ENCODE peak calls at places on chromosomes 7 and 10, in nine cellular contexts. One of them, this sample, is unnamed. For H3K36me3, the result is how much of the 10 kb centered on the place peaks cover.

GRCh38 chr7:23043441-23043840 is 29.5 kb upstream of the HYCC1 start:
- DNase-seq in spleen: no peak
- DNase-seq in mesenchymal stem cell: no peak
- DNase-seq in CD8-positive, alpha-beta memory T cell: no peak
- DNase-seq in right atrium auricular region: no peak
- DNase-seq in PC-9: no peak
- DNase-seq in gastrocnemius medialis: no peak
- DNase-seq in fibroblast of lung: peak
- DNase-seq in small intestine: no peak
- DNase-seq in this sample: no peak

GRCh38 chr7:33979807-33980355 is 74.5 kb downstream of the BMPER start:
- DNase-seq in spleen: no peak
- DNase-seq in mesenchymal stem cell: peak
- DNase-seq in CD8-positive, alpha-beta memory T cell: no peak
- DNase-seq in right atrium auricular region: no peak
- DNase-seq in PC-9: no peak
- DNase-seq in gastrocnemius medialis: no peak
- DNase-seq in fibroblast of lung: peak
- DNase-seq in small intestine: no peak
- DNase-seq in this sample: no peak

GRCh38 chr10:48634198-48634983 is 29.5 kb upstream of the ARHGAP22 start:
- DNase-seq in spleen: peak
- DNase-seq in mesenchymal stem cell: peak
- DNase-seq in CD8-positive, alpha-beta memory T cell: peak
- DNase-seq in right atrium auricular region: peak
- DNase-seq in PC-9: no peak
- DNase-seq in gastrocnemius medialis: peak
- DNase-seq in fibroblast of lung: peak
- DNase-seq in small intestine: no peak
- DNase-seq in this sample: no peak

GRCh38 chr10:45425628-45426563 is 51.9 kb downstream of the ALOX5 start:
- DNase-seq in spleen: peak
- DNase-seq in mesenchymal stem cell: no peak
- DNase-seq in CD8-positive, alpha-beta memory T cell: no peak
- DNase-seq in right atrium auricular region: no peak
- DNase-seq in PC-9: peak
- DNase-seq in gastrocnemius medialis: no peak
- DNase-seq in fibroblast of lung: peak
- DNase-seq in small intestine: peak
- DNase-seq in this sample: no peak

GRCh38 chr7:132433286-132433685 is 143.0 kb downstream of the PLXNA4 start:
- DNase-seq in spleen: no peak
- DNase-seq in mesenchymal stem cell: no peak
- DNase-seq in CD8-positive, alpha-beta memory T cell: no peak
- DNase-seq in right atrium auricular region: no peak
- DNase-seq in PC-9: no peak
- DNase-seq in gastrocnemius medialis: no peak
- DNase-seq in fibroblast of lung: no peak
- DNase-seq in small intestine: peak
- DNase-seq in this sample: no peak

GRCh38 chr10:3398825-3399646 is 226.5 kb upstream of the PITRM1 start:
- DNase-seq in spleen: peak
- DNase-seq in mesenchymal stem cell: no peak
- DNase-seq in CD8-positive, alpha-beta memory T cell: no peak
- DNase-seq in right atrium auricular region: peak
- DNase-seq in PC-9: no peak
- DNase-seq in gastrocnemius medialis: no peak
- DNase-seq in fibroblast of lung: no peak
- DNase-seq in small intestine: no peak
- DNase-seq in this sample: peak

GRCh38 chr7:102303669-102304422 is 17.2 kb downstream of the SH2B2 start:
- DNase-seq in spleen: peak
- DNase-seq in mesenchymal stem cell: no peak
- DNase-seq in CD8-positive, alpha-beta memory T cell: no peak
- DNase-seq in right atrium auricular region: no peak
- DNase-seq in PC-9: no peak
- DNase-seq in gastrocnemius medialis: peak
- DNase-seq in fibroblast of lung: no peak
- DNase-seq in small intestine: no peak
- DNase-seq in this sample: peak

GRCh38 chr10:23310443-23310842 is 34.2 kb downstream of the C10orf67 start:
- DNase-seq in spleen: no peak
- DNase-seq in mesenchymal stem cell: no peak
- DNase-seq in CD8-positive, alpha-beta memory T cell: no peak
- DNase-seq in right atrium auricular region: no peak
- DNase-seq in PC-9: no peak
- DNase-seq in gastrocnemius medialis: no peak
- DNase-seq in fibroblast of lung: peak
- DNase-seq in small intestine: no peak
- DNase-seq in this sample: no peak

GRCh38 chr10:97669561-97669960 is 17.5 kb downstream of the AVPI1 start:
- DNase-seq in spleen: no peak
- DNase-seq in mesenchymal stem cell: peak
- DNase-seq in CD8-positive, alpha-beta memory T cell: no peak
- DNase-seq in right atrium auricular region: no peak
- DNase-seq in PC-9: no peak
- DNase-seq in gastrocnemius medialis: no peak
- DNase-seq in fibroblast of lung: no peak
- DNase-seq in small intestine: no peak
- DNase-seq in this sample: no peak

GRCh38 chr10:37839243-37839642 is 18.2 kb downstream of the ZNF248 start:
- DNase-seq in spleen: no peak
- DNase-seq in mesenchymal stem cell: no peak
- DNase-seq in CD8-positive, alpha-beta memory T cell: no peak
- DNase-seq in right atrium auricular region: no peak
- DNase-seq in PC-9: no peak
- DNase-seq in gastrocnemius medialis: no peak
- DNase-seq in fibroblast of lung: no peak
- DNase-seq in small intestine: no peak
- DNase-seq in this sample: no peak

GRCh38 chr7:42099076-42099836 is 137.8 kb downstream of the GLI3 start:
- DNase-seq in spleen: no peak
- DNase-seq in mesenchymal stem cell: no peak
- DNase-seq in CD8-positive, alpha-beta memory T cell: no peak
- DNase-seq in right atrium auricular region: no peak
- DNase-seq in PC-9: no peak
- DNase-seq in gastrocnemius medialis: no peak
- DNase-seq in fibroblast of lung: no peak
- DNase-seq in small intestine: no peak
- DNase-seq in this sample: no peak

GRCh38 chr10:130466271-130466997 is 330.2 kb downstream of the GLRX3 start:
- DNase-seq in spleen: no peak
- DNase-seq in mesenchymal stem cell: no peak
- DNase-seq in CD8-positive, alpha-beta memory T cell: no peak
- DNase-seq in right atrium auricular region: peak
- DNase-seq in PC-9: no peak
- DNase-seq in gastrocnemius medialis: no peak
- DNase-seq in fibroblast of lung: no peak
- DNase-seq in small intestine: no peak
- DNase-seq in this sample: no peak

GRCh38 chr10:14692344-14693199 is 82.1 kb downstream of the FAM107B start:
- DNase-seq in spleen: no peak
- DNase-seq in mesenchymal stem cell: no peak
- DNase-seq in CD8-positive, alpha-beta memory T cell: no peak
- DNase-seq in right atrium auricular region: no peak
- DNase-seq in PC-9: no peak
- DNase-seq in gastrocnemius medialis: no peak
- DNase-seq in fibroblast of lung: no peak
- DNase-seq in small intestine: peak
- DNase-seq in this sample: no peak

GRCh38 chr7:32942783-32943653 is 14.2 kb upstream of the FKBP9 start:
- DNase-seq in spleen: peak
- DNase-seq in mesenchymal stem cell: peak
- DNase-seq in CD8-positive, alpha-beta memory T cell: peak
- DNase-seq in right atrium auricular region: peak
- DNase-seq in PC-9: peak
- DNase-seq in gastrocnemius medialis: peak
- DNase-seq in fibroblast of lung: peak
- DNase-seq in small intestine: peak
- DNase-seq in this sample: peak

GRCh38 chr10:8616166-8616565 is 561.7 kb downstream of the GATA3 start:
- DNase-seq in spleen: no peak
- DNase-seq in mesenchymal stem cell: no peak
- DNase-seq in CD8-positive, alpha-beta memory T cell: no peak
- DNase-seq in right atrium auricular region: no peak
- DNase-seq in PC-9: peak
- DNase-seq in gastrocnemius medialis: no peak
- DNase-seq in fibroblast of lung: no peak
- DNase-seq in small intestine: no peak
- DNase-seq in this sample: no peak

GRCh38 chr10:34139559-34139958 is 675.5 kb downstream of the PARD3 start:
- DNase-seq in spleen: no peak
- DNase-seq in mesenchymal stem cell: peak
- DNase-seq in CD8-positive, alpha-beta memory T cell: no peak
- DNase-seq in right atrium auricular region: no peak
- DNase-seq in PC-9: no peak
- DNase-seq in gastrocnemius medialis: no peak
- DNase-seq in fibroblast of lung: peak
- DNase-seq in small intestine: no peak
- DNase-seq in this sample: no peak

GRCh38 chr7:5699951-5700384 is 81.5 kb downstream of the RNF216 start:
- DNase-seq in spleen: no peak
- DNase-seq in mesenchymal stem cell: peak
- DNase-seq in CD8-positive, alpha-beta memory T cell: peak
- DNase-seq in right atrium auricular region: no peak
- DNase-seq in PC-9: no peak
- DNase-seq in gastrocnemius medialis: no peak
- DNase-seq in fibroblast of lung: peak
- DNase-seq in small intestine: peak
- DNase-seq in this sample: no peak

GRCh38 chr7:143415696-143416095 is 7.0 kb upstream of the EPHA1 start:
- DNase-seq in spleen: no peak
- DNase-seq in mesenchymal stem cell: no peak
- DNase-seq in CD8-positive, alpha-beta memory T cell: no peak
- DNase-seq in right atrium auricular region: no peak
- DNase-seq in PC-9: peak
- DNase-seq in gastrocnemius medialis: no peak
- DNase-seq in fibroblast of lung: peak
- DNase-seq in small intestine: no peak
- DNase-seq in this sample: no peak

GRCh38 chr10:52443419-52444388 is 129.6 kb downstream of the DKK1 start:
- DNase-seq in spleen: no peak
- DNase-seq in mesenchymal stem cell: peak
- DNase-seq in CD8-positive, alpha-beta memory T cell: no peak
- DNase-seq in right atrium auricular region: no peak
- DNase-seq in PC-9: peak
- DNase-seq in gastrocnemius medialis: no peak
- DNase-seq in fibroblast of lung: peak
- DNase-seq in small intestine: no peak
- DNase-seq in this sample: no peak

GRCh38 chr10:1045415-1045814 is 3.5 kb downstream of the IDI1 start:
- DNase-seq in spleen: no peak
- DNase-seq in mesenchymal stem cell: no peak
- DNase-seq in CD8-positive, alpha-beta memory T cell: no peak
- DNase-seq in right atrium auricular region: no peak
- DNase-seq in PC-9: no peak
- DNase-seq in gastrocnemius medialis: no peak
- DNase-seq in fibroblast of lung: no peak
- DNase-seq in small intestine: no peak
- DNase-seq in this sample: no peak
- H3K36me3 ChIP-seq in spleen: under half
- H3K36me3 ChIP-seq in mesenchymal stem cell: half or more
- H3K36me3 ChIP-seq in CD8-positive, alpha-beta memory T cell: under half
- H3K36me3 ChIP-seq in right atrium auricular region: under half
- H3K36me3 ChIP-seq in PC-9: under half
- H3K36me3 ChIP-seq in gastrocnemius medialis: under half
- H3K36me3 ChIP-seq in fibroblast of lung: under half
- H3K36me3 ChIP-seq in small intestine: under half
- H3K36me3 ChIP-seq in this sample: under half

DNA sequence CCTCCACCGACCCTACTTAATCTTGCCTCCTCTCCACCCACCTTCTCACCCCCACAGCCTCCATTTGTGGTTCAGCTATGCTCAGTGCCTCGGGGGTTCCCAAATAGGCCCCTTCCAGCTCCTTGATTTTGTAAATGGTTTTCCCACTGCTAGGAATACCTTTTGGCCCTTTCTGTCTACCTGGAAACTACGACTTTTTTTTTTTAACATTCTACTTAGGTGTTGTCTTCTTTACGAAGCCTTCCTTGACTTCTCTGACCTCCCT is 27.2 kb upstream of the PDCD4 start:
- DNase-seq in spleen: no peak
- DNase-seq in mesenchymal stem cell: no peak
- DNase-seq in CD8-positive, alpha-beta memory T cell: no peak
- DNase-seq in right atrium auricular region: no peak
- DNase-seq in PC-9: no peak
- DNase-seq in gastrocnemius medialis: no peak
- DNase-seq in fibroblast of lung: no peak
- DNase-seq in small intestine: no peak
- DNase-seq in this sample: no peak
- H3K27ac ChIP-seq in spleen: no peak
- H3K27ac ChIP-seq in mesenchymal stem cell: no peak
- H3K27ac ChIP-seq in CD8-positive, alpha-beta memory T cell: no peak
- H3K27ac ChIP-seq in right atrium auricular region: no peak
- H3K27ac ChIP-seq in PC-9: no peak
- H3K27ac ChIP-seq in gastrocnemius medialis: no peak
- H3K27ac ChIP-seq in fibroblast of lung: no peak
- H3K27ac ChIP-seq in small intestine: peak
- H3K27ac ChIP-seq in this sample: no peak

GRCh38 chr10:13206091-13206490 is 28.1 kb downstream of the UCMA start:
- DNase-seq in spleen: no peak
- DNase-seq in mesenchymal stem cell: no peak
- DNase-seq in CD8-positive, alpha-beta memory T cell: no peak
- DNase-seq in right atrium auricular region: no peak
- DNase-seq in PC-9: no peak
- DNase-seq in gastrocnemius medialis: no peak
- DNase-seq in fibroblast of lung: no peak
- DNase-seq in small intestine: no peak
- DNase-seq in this sample: no peak
- H3K36me3 ChIP-seq in spleen: under half
- H3K36me3 ChIP-seq in mesenchymal stem cell: under half
- H3K36me3 ChIP-seq in CD8-positive, alpha-beta memory T cell: under half
- H3K36me3 ChIP-seq in right atrium auricular region: under half
- H3K36me3 ChIP-seq in PC-9: under half
- H3K36me3 ChIP-seq in gastrocnemius medialis: under half
- H3K36me3 ChIP-seq in fibroblast of lung: under half
- H3K36me3 ChIP-seq in small intestine: under half
- H3K36me3 ChIP-seq in this sample: under half

DNA sequence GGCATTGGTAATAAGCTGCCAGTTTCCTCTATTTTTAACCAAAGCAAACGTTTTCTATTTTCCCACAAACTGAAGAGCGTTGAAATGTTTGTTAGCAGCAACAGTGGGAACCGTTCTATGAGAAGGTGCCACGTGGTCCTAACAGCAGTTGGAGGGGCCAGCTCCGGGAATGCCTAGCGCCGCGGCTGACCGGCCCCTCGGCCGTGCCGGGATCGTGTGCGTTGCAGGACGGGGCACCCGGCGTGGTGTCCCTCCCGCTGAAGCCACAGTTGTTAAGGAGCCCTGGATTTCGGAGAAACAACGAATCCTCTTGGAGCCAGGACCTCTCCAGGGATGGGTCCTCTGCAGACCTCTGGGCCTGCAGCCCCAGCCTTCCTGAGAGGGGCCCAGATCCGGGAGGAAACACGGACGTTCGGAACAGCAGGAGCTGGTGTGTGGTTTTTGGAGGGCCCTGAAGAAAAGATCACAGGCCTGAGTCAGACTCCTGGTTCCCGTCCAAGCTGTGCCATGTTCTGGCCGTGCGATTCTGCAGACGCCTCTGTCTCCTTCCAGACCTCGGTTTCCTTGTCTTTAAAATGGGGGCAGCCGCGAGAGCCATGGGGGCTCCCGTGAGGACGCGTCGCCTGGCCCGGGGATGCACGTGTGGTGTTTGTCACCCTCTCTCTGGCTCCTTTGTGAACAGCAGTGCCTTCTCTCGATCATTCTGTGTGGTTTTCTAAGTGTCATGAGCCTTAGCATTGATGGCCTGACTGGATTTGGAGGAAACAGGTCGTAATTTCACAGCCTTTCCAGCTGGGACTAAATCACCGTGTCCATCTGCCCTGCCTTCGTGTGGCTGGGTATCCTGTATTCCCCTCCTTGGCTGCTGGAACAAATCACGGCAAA is 40.4 kb downstream of the FAM20C start:
- DNase-seq in spleen: no peak
- DNase-seq in mesenchymal stem cell: peak
- DNase-seq in CD8-positive, alpha-beta memory T cell: no peak
- DNase-seq in right atrium auricular region: no peak
- DNase-seq in PC-9: no peak
- DNase-seq in gastrocnemius medialis: no peak
- DNase-seq in fibroblast of lung: peak
- DNase-seq in small intestine: no peak
- DNase-seq in this sample: no peak
- H3K27ac ChIP-seq in spleen: peak
- H3K27ac ChIP-seq in mesenchymal stem cell: no peak
- H3K27ac ChIP-seq in CD8-positive, alpha-beta memory T cell: no peak
- H3K27ac ChIP-seq in right atrium auricular region: no peak
- H3K27ac ChIP-seq in PC-9: no peak
- H3K27ac ChIP-seq in gastrocnemius medialis: peak
- H3K27ac ChIP-seq in fibroblast of lung: peak
- H3K27ac ChIP-seq in small intestine: peak
- H3K27ac ChIP-seq in this sample: no peak

This sample was measured in SJCRH30.